ENCODE peak calls at places on chromosomes 12 and 14, in seven cellular contexts. T, S, Y, Z, X, E and I are unnamed samples. For H3K27me3, the result is how much of the 10 kb centered on the place peaks cover.

GRCh38 chr12:32739279-32739678 is 16.4 kb downstream of the YARS2 start:
- DNase-seq in X (no peak), Y (no peak), Z (no peak), E (no peak), S (no peak), T (no peak), I (no peak)

GRCh38 chr14:35985504-35986218 is 159.5 kb downstream of the BRMS1L start:
- DNase-seq in T (no peak), Z (no peak), E (no peak), S (no peak), Y (no peak), X (no peak), I (no peak)

GRCh38 chr14:58731465-58732330 is 93.9 kb downstream of the DACT1 start:
- DNase-seq in T (no peak), E (no peak), X (no peak), S (no peak), Z (no peak), Y (no peak), I (no peak)

GRCh38 chr14:90503582-90503981 is 106.8 kb downstream of the CALM1 start:
- DNase-seq in S (no peak), Z (no peak), Y (peak), X (no peak), T (peak), E (no peak), I (no peak)

GRCh38 chr14:102220031-102220430 is 80.3 kb downstream of the WDR20 start:
- DNase-seq in T (no peak), S (no peak), Y (no peak), Z (no peak), X (no peak), E (no peak), I (no peak)

GRCh38 chr14:99899578-99900178 is 106.5 kb downstream of the EML1 start:
- DNase-seq in S (no peak), E (no peak), T (peak), X (no peak), Y (no peak), Z (no peak), I (no peak)

GRCh38 chr12:127729381-127729780 is 537.6 kb upstream of the TMEM132C start:
- DNase-seq in S (no peak), Y (no peak), E (no peak), Z (no peak), X (no peak), T (no peak), I (no peak)

GRCh38 chr14:32366995-32367394 is 37.9 kb downstream of the AKAP6 start:
- DNase-seq in E (peak), S (no peak), Z (no peak), X (no peak), T (no peak), Y (no peak), I (no peak)

GRCh38 chr12:57631566-57632368 is 1.2 kb downstream of the B4GALNT1 start:
- DNase-seq in S (no peak), X (no peak), T (peak), Y (no peak), E (no peak), Z (no peak), I (no peak)

GRCh38 chr12:19894803-19895202 is 455.5 kb downstream of the AEBP2 start:
- DNase-seq in S (no peak), Y (no peak), E (no peak), X (no peak), Z (no peak), T (no peak), I (no peak)

GRCh38 chr12:111753144-111753881 is 13.4 kb upstream of the ALDH2 start:
- DNase-seq in Y (peak), S (peak), E (peak), Z (peak), T (peak), X (no peak), I (peak)

GRCh38 chr14:75069811-75070145 is 337 bp downstream of the ZC2HC1C start:
- DNase-seq in X (no peak), S (no peak), Z (no peak), T (no peak), E (no peak), Y (no peak), I (no peak)

GRCh38 chr14:57928732-57929131 is 62.8 kb upstream of the SLC35F4 start:
- DNase-seq in Y (no peak), Z (no peak), E (no peak), T (no peak), S (no peak), X (no peak), I (no peak)

GRCh38 chr12:77122236-77122635 is 56.9 kb upstream of the E2F7 start:
- DNase-seq in S (no peak), Z (no peak), Y (no peak), X (no peak), E (no peak), T (no peak), I (no peak)

DNA sequence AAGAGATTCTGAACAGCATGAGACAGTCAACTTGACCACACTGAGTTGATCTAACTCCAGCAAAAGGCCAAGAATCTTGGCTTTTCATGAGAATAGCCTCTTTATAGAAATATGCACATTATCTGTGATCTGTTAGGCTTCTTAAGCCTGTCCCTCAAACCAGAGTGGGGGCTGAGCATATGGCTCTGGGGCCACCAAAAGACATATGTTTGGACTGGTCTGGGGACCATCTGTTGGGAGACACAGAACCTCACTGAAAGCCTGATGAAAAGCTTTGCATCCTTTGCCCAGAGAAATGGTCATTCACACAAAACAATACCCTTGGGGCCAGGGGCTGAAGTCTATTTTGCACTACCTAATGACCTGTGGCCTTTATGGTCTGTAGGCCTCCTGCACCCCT is 165.3 kb upstream of the PRMT8 start:
- DNase-seq in E (no peak), Z (no peak), Y (no peak), X (no peak), S (no peak), T (no peak), I (no peak)
- H3K27me3 ChIP-seq in E (under half), Z (under half), Y (under half), X (under half), S (under half), T (under half), I (under half)

GRCh38 chr14:88727057-88727456 is 65.7 kb downstream of the EML5 start:
- DNase-seq in Z (no peak), S (no peak), E (no peak), T (no peak), X (no peak), Y (no peak), I (no peak)

DNA sequence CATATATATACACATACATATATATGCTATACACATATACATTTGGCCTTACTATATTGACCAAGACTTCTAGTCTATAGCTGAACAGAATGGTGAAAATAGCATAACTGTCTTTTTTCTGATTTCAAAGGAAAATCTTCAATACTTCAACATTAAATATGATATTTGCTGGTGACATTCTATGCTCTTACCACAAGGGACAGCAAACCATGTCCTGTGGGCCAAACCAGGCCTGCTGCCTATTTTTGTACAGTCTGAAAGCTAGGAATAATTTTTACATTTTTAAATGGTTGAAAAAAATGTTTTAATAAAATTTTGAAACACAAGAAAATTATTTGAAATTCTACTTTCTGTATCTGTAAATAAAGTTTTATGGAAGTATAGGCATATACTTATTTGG is 63.6 kb downstream of the EML5 start:
- DNase-seq in Z (no peak), S (no peak), X (no peak), Y (no peak), E (no peak), T (peak), I (no peak)
- TF ChIP-seq CTCF in Z (peak), S (no peak), X (no peak), Y (peak), E (no peak), T (peak), I (no peak)

GRCh38 chr12:124434364-124434763 is 133.0 kb downstream of the NCOR2 start:
- DNase-seq in T (no peak), E (no peak), Z (peak), S (no peak), Y (no peak), X (no peak), I (no peak)

GRCh38 chr12:124436366-124436765 is 131.0 kb downstream of the NCOR2 start:
- DNase-seq in Z (peak), Y (no peak), X (no peak), S (no peak), E (no peak), T (no peak), I (no peak)

GRCh38 chr12:124435806-124436345 is 131.5 kb downstream of the NCOR2 start:
- DNase-seq in Y (no peak), E (no peak), Z (no peak), T (no peak), S (no peak), X (no peak), I (no peak)

GRCh38 chr12:124433906-124434305 is 133.5 kb downstream of the NCOR2 start:
- DNase-seq in Z (peak), S (no peak), E (no peak), Y (no peak), T (no peak), X (no peak), I (no peak)

DNA sequence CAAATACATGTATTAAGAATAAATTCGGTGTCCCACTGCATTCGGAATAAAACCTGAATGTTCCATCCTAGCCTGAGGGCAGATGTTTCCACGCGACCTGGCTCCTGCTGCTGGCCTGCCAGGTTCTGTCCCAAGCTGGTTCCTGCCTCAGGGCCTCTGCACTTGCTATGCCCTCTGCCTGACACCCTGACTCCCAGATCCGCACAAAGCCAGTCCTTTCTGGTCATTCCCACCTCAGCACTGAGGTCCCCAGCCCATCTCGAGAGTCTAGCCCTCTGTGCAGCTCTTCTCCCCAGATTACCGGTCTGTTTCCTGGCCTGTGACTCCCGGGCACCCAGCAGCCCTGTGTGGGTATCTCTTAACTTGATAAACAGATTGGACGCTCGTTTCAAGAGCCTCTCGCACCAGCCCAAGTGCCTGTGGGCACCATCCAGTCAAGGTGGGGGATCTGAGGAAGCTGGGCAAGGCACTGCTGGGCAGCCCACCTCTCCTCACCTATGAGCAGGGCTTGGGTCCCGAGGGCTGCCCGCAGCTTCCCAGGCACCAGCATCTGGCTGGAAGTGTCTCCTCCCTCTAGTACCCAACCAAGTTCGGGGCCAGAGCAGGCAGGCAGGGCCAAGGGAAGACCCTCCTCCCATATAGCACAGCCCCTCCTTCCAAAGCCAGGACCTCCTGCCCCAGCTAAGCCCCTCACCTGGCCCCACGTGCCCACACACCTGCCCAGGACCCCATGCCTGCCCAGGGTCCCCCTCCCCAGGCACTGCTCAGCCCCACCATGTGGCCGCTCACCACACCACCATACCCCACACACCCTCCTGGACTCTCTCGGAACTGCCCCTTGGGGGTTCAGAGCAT is 132.2 kb downstream of the NCOR2 start:
- DNase-seq in S (no peak), E (no peak), T (peak), Z (peak), Y (no peak), X (no peak), I (no peak)
- H3K4me3 ChIP-seq in S (no peak), E (no peak), T (no peak), Z (no peak), Y (no peak), X (no peak), I (no peak)

DNA sequence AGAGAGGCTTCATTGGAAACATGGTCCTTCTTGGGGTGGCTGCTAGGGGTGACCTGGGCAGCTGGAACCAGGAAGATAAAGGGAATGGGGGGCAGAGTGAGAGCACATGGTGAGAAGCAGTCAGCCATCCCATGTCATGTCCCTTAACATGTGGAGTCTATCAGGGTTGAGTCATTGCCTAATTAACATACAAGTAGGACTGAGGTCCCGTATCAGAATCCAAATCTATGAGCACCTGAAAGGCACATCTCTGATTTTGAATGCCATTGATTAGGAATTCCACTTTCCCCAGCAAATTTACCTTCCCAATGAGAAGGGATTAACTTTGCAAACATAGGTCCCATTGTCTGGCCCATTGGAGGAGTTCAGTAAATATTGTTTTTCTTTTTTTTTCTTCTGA is 20.3 kb upstream of the PPP1R1A start:
- DNase-seq in Y (no peak), S (no peak), E (no peak), T (no peak), Z (no peak), X (no peak), I (no peak)
- H3K27me3 ChIP-seq in Y (under half), S (under half), E (under half), T (under half), Z (half or more), X (under half), I (under half)

DNA sequence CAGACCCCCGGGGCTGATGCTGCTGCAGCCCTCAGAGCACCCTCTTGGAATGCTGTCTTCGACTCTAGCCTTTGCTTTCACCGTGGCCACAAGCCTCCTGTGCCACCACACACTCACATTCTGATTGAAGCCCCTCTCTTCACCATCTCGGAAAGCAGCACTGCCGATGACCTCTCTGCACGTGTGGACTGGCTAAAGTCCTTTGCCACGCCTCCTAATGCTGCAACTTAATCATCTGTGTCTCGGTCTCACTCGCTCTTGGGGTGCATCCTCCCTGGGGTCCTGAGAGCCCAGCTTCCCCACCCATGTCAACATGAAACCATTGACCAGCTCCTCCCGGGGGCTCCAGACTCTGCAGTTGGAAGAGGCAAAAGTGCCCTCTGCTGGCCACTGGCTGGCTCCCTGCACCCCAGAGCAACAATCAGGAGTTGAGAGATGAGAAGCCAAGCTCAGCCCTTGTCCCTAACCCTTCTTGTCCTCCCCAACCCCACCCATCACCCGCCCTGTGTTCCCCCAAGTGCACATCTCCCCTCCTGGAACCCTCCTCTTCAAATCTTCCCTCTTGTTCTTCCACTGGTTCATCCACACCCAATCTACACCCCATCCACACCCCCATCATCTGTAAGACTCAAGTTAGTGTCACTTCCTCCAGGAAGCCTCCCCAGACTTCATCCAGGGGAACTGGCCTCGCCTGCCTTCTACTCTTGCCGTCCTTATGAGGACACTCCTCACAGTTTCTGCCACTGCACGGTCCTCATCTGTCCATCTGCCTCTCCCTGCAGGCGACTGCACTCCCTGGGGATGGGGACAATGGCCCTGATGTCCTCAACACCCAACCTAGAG is 23.6 kb upstream of the FAM181A start:
- DNase-seq in Y (no peak), S (no peak), E (no peak), T (peak), Z (peak), X (no peak), I (no peak)
- TF ChIP-seq CTCF in Y (no peak), S (no peak), E (peak), T (peak), Z (peak), X (no peak), I (no peak)

GRCh38 chr12:132182711-132183365 is 38.6 kb downstream of the NOC4L start:
- DNase-seq in Y (no peak), T (no peak), Z (no peak), S (no peak), X (no peak), E (no peak), I (no peak)

GRCh38 chr12:132186857-132187620 is 42.8 kb downstream of the NOC4L start:
- DNase-seq in S (no peak), X (no peak), E (no peak), T (no peak), Z (no peak), Y (no peak), I (no peak)

GRCh38 chr12:132186208-132186856 is 42.1 kb downstream of the NOC4L start:
- DNase-seq in E (no peak), Z (no peak), X (no peak), T (no peak), Y (no peak), S (no peak), I (no peak)

GRCh38 chr12:132187646-132188450 is 43.6 kb downstream of the NOC4L start:
- DNase-seq in T (no peak), S (no peak), Y (no peak), E (no peak), Z (no peak), X (no peak), I (no peak)

GRCh38 chr12:132185698-132186097 is 41.4 kb downstream of the NOC4L start:
- DNase-seq in Y (no peak), S (no peak), E (no peak), X (no peak), T (no peak), Z (no peak), I (no peak)
- H3K4me3 ChIP-seq in Y (no peak), S (no peak), E (no peak), X (peak), T (no peak), Z (no peak), I (no peak)

GRCh38 chr12:130164931-130165330 is 2.7 kb downstream of the FZD10 start:
- DNase-seq in T (no peak), S (no peak), X (no peak), Z (peak), E (no peak), Y (no peak), I (no peak)

GRCh38 chr12:130162267-130162666 is at the start of gene FZD10:
- DNase-seq in Z (peak), X (no peak), E (peak), S (no peak), T (peak), Y (peak), I (no peak)

GRCh38 chr12:130163461-130164215 is 1.4 kb downstream of the FZD10 start:
- DNase-seq in Z (peak), E (no peak), T (no peak), X (no peak), S (no peak), Y (no peak), I (no peak)

GRCh38 chr12:130162771-130163460 is 652 bp downstream of the FZD10 start:
- DNase-seq in Y (no peak), X (no peak), Z (peak), S (no peak), E (no peak), T (peak), I (no peak)

DNA sequence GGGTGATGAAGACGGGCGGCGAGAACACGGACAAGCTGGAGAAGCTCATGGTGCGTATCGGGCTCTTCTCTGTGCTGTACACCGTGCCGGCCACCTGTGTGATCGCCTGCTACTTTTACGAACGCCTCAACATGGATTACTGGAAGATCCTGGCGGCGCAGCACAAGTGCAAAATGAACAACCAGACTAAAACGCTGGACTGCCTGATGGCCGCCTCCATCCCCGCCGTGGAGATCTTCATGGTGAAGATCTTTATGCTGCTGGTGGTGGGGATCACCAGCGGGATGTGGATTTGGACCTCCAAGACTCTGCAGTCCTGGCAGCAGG is 1.9 kb downstream of the FZD10 start:
- DNase-seq in Y (no peak), X (no peak), Z (no peak), E (no peak), T (no peak), S (no peak), I (no peak)
- H3K27me3 ChIP-seq in Y (under half), X (under half), Z (half or more), E (half or more), T (under half), S (under half), I (half or more)

GRCh38 chr14:69471436-69471835 is 13.1 kb upstream of the PLEKHD1 start:
- DNase-seq in Z (no peak), S (no peak), T (no peak), X (no peak), Y (no peak), E (no peak), I (no peak)

GRCh38 chr14:69471916-69472315 is 12.6 kb upstream of the PLEKHD1 start:
- DNase-seq in Y (no peak), X (no peak), E (no peak), Z (no peak), S (no peak), T (no peak), I (no peak)

GRCh38 chr14:69473271-69473670 is 11.3 kb upstream of the PLEKHD1 start:
- DNase-seq in Z (no peak), Y (no peak), S (no peak), X (no peak), T (no peak), E (no peak), I (no peak)

GRCh38 chr14:69479696-69480095 is 4.8 kb upstream of the PLEKHD1 start:
- DNase-seq in T (no peak), Y (no peak), E (no peak), X (no peak), S (no peak), Z (no peak), I (no peak)

GRCh38 chr14:69475194-69475818 is 9.2 kb upstream of the PLEKHD1 start:
- DNase-seq in E (no peak), S (no peak), T (peak), Y (no peak), X (no peak), Z (no peak), I (no peak)
- TF ChIP-seq CTCF in E (peak), S (peak), T (peak), Y (no peak), X (no peak), Z (peak), I (peak)